ENCODE peak calls at places on chromosome 19, in eight cellular contexts. One of them, this sample, is unnamed. For H3K27me3, the result is how much of the 10 kb centered on the place peaks cover.

GRCh38 chr19:34428549-34429285 is 536 bp downstream of the UBA2 start:
- DNase-seq in tibial nerve: peak
- DNase-seq in K562: peak
- DNase-seq in ovary: no peak
- DNase-seq in sigmoid colon: peak
- DNase-seq in stomach: peak
- DNase-seq in transverse colon: peak
- DNase-seq in suprapubic skin: no peak
- DNase-seq in this sample: no peak

GRCh38 chr19:16457195-16457953 is 14.4 kb downstream of the EPS15L1 start:
- DNase-seq in tibial nerve: no peak
- DNase-seq in K562: peak
- DNase-seq in ovary: peak
- DNase-seq in sigmoid colon: peak
- DNase-seq in stomach: peak
- DNase-seq in transverse colon: no peak
- DNase-seq in suprapubic skin: peak
- DNase-seq in this sample: no peak

GRCh38 chr19:12884926-12885748 is 1.9 kb downstream of the KLF1 start:
- DNase-seq in tibial nerve: no peak
- DNase-seq in K562: peak
- DNase-seq in ovary: no peak
- DNase-seq in sigmoid colon: peak
- DNase-seq in stomach: peak
- DNase-seq in transverse colon: peak
- DNase-seq in suprapubic skin: peak
- DNase-seq in this sample: no peak

GRCh38 chr19:19525611-19526380 is 2.9 kb upstream of the YJEFN3 start:
- DNase-seq in tibial nerve: no peak
- DNase-seq in K562: no peak
- DNase-seq in ovary: no peak
- DNase-seq in sigmoid colon: no peak
- DNase-seq in stomach: no peak
- DNase-seq in transverse colon: no peak
- DNase-seq in suprapubic skin: peak
- DNase-seq in this sample: no peak

GRCh38 chr19:23222998-23223652 is 27.1 kb downstream of the ZNF724 start:
- DNase-seq in tibial nerve: no peak
- DNase-seq in K562: no peak
- DNase-seq in ovary: no peak
- DNase-seq in sigmoid colon: no peak
- DNase-seq in stomach: no peak
- DNase-seq in transverse colon: no peak
- DNase-seq in suprapubic skin: no peak
- DNase-seq in this sample: no peak

GRCh38 chr19:56321981-56322558 is 7.4 kb upstream of the ZSCAN5A start:
- DNase-seq in tibial nerve: no peak
- DNase-seq in K562: no peak
- DNase-seq in ovary: no peak
- DNase-seq in sigmoid colon: no peak
- DNase-seq in stomach: no peak
- DNase-seq in transverse colon: no peak
- DNase-seq in suprapubic skin: no peak
- DNase-seq in this sample: no peak

GRCh38 chr19:33906578-33907335 is 110.1 kb downstream of the KCTD15 start:
- DNase-seq in tibial nerve: no peak
- DNase-seq in K562: no peak
- DNase-seq in ovary: peak
- DNase-seq in sigmoid colon: no peak
- DNase-seq in stomach: no peak
- DNase-seq in transverse colon: no peak
- DNase-seq in suprapubic skin: peak
- DNase-seq in this sample: no peak

GRCh38 chr19:18672606-18673337 is 10.7 kb upstream of the CRTC1 start:
- DNase-seq in tibial nerve: no peak
- DNase-seq in K562: no peak
- DNase-seq in ovary: no peak
- DNase-seq in sigmoid colon: no peak
- DNase-seq in stomach: peak
- DNase-seq in transverse colon: no peak
- DNase-seq in suprapubic skin: no peak
- DNase-seq in this sample: no peak

GRCh38 chr19:16836115-16836905 is 7.1 kb downstream of the SIN3B start:
- DNase-seq in tibial nerve: peak
- DNase-seq in K562: no peak
- DNase-seq in ovary: no peak
- DNase-seq in sigmoid colon: no peak
- DNase-seq in stomach: no peak
- DNase-seq in transverse colon: peak
- DNase-seq in suprapubic skin: no peak
- DNase-seq in this sample: no peak

GRCh38 chr19:2151339-2152229 is at the start of gene AP3D1:
- DNase-seq in tibial nerve: peak
- DNase-seq in K562: peak
- DNase-seq in ovary: peak
- DNase-seq in sigmoid colon: peak
- DNase-seq in stomach: peak
- DNase-seq in transverse colon: peak
- DNase-seq in suprapubic skin: peak
- DNase-seq in this sample: peak

GRCh38 chr19:52200044-52200443 is 10.2 kb downstream of the PPP2R1A start:
- DNase-seq in tibial nerve: peak
- DNase-seq in K562: no peak
- DNase-seq in ovary: no peak
- DNase-seq in sigmoid colon: peak
- DNase-seq in stomach: no peak
- DNase-seq in transverse colon: no peak
- DNase-seq in suprapubic skin: peak
- DNase-seq in this sample: no peak

GRCh38 chr19:46761418-46761831 is 15.2 kb upstream of the STRN4 start:
- DNase-seq in tibial nerve: no peak
- DNase-seq in K562: no peak
- DNase-seq in ovary: no peak
- DNase-seq in sigmoid colon: no peak
- DNase-seq in stomach: no peak
- DNase-seq in transverse colon: no peak
- DNase-seq in suprapubic skin: no peak
- DNase-seq in this sample: no peak

GRCh38 chr19:44580366-44580895 is 32.9 kb upstream of the IGSF23 start:
- DNase-seq in tibial nerve: no peak
- DNase-seq in K562: no peak
- DNase-seq in ovary: no peak
- DNase-seq in sigmoid colon: no peak
- DNase-seq in stomach: no peak
- DNase-seq in transverse colon: peak
- DNase-seq in suprapubic skin: no peak
- DNase-seq in this sample: no peak

GRCh38 chr19:56162258-56162657 is 13.6 kb upstream of the GALP start:
- DNase-seq in tibial nerve: no peak
- DNase-seq in K562: no peak
- DNase-seq in ovary: no peak
- DNase-seq in sigmoid colon: no peak
- DNase-seq in stomach: no peak
- DNase-seq in transverse colon: no peak
- DNase-seq in suprapubic skin: no peak
- DNase-seq in this sample: no peak

GRCh38 chr19:44176590-44176989 is 11.7 kb downstream of the ZNF226 start:
- DNase-seq in tibial nerve: no peak
- DNase-seq in K562: no peak
- DNase-seq in ovary: no peak
- DNase-seq in sigmoid colon: no peak
- DNase-seq in stomach: no peak
- DNase-seq in transverse colon: no peak
- DNase-seq in suprapubic skin: no peak
- DNase-seq in this sample: no peak

GRCh38 chr19:12139885-12140544 is at the start of gene ZNF20:
- DNase-seq in tibial nerve: peak
- DNase-seq in K562: peak
- DNase-seq in ovary: peak
- DNase-seq in sigmoid colon: peak
- DNase-seq in stomach: peak
- DNase-seq in transverse colon: peak
- DNase-seq in suprapubic skin: peak
- DNase-seq in this sample: peak

GRCh38 chr19:45496349-45496953 is 396 bp downstream of the RTN2 start:
- DNase-seq in tibial nerve: no peak
- DNase-seq in K562: peak
- DNase-seq in ovary: no peak
- DNase-seq in sigmoid colon: no peak
- DNase-seq in stomach: no peak
- DNase-seq in transverse colon: no peak
- DNase-seq in suprapubic skin: peak
- DNase-seq in this sample: no peak

GRCh38 chr19:7415163-7415856 is 66.6 kb downstream of the ARHGEF18 start:
- DNase-seq in tibial nerve: no peak
- DNase-seq in K562: peak
- DNase-seq in ovary: peak
- DNase-seq in sigmoid colon: no peak
- DNase-seq in stomach: peak
- DNase-seq in transverse colon: no peak
- DNase-seq in suprapubic skin: no peak
- DNase-seq in this sample: no peak

GRCh38 chr19:5028229-5028886 is 59.4 kb downstream of the KDM4B start:
- DNase-seq in tibial nerve: no peak
- DNase-seq in K562: no peak
- DNase-seq in ovary: no peak
- DNase-seq in sigmoid colon: no peak
- DNase-seq in stomach: no peak
- DNase-seq in transverse colon: no peak
- DNase-seq in suprapubic skin: no peak
- DNase-seq in this sample: no peak

GRCh38 chr19:50673118-50673517 is 23.9 kb downstream of the C19orf81 start:
- DNase-seq in tibial nerve: no peak
- DNase-seq in K562: no peak
- DNase-seq in ovary: no peak
- DNase-seq in sigmoid colon: no peak
- DNase-seq in stomach: no peak
- DNase-seq in transverse colon: no peak
- DNase-seq in suprapubic skin: no peak
- DNase-seq in this sample: no peak

GRCh38 chr19:10076535-10076934 is 9.6 kb upstream of the SHFL start:
- DNase-seq in tibial nerve: no peak
- DNase-seq in K562: no peak
- DNase-seq in ovary: no peak
- DNase-seq in sigmoid colon: no peak
- DNase-seq in stomach: no peak
- DNase-seq in transverse colon: no peak
- DNase-seq in suprapubic skin: no peak
- DNase-seq in this sample: no peak
- H3K27me3 ChIP-seq in tibial nerve: under half
- H3K27me3 ChIP-seq in K562: under half
- H3K27me3 ChIP-seq in ovary: under half
- H3K27me3 ChIP-seq in sigmoid colon: under half
- H3K27me3 ChIP-seq in stomach: under half
- H3K27me3 ChIP-seq in transverse colon: under half
- H3K27me3 ChIP-seq in suprapubic skin: under half
- H3K27me3 ChIP-seq in this sample: under half

GRCh38 chr19:54207908-54208783 is 7.5 kb downstream of the RPS9 start:
- DNase-seq in tibial nerve: peak
- DNase-seq in K562: peak
- DNase-seq in ovary: peak
- DNase-seq in sigmoid colon: peak
- DNase-seq in stomach: peak
- DNase-seq in transverse colon: peak
- DNase-seq in suprapubic skin: peak
- DNase-seq in this sample: peak
- TF ChIP-seq EP300 in tibial nerve: peak
- TF ChIP-seq EP300 in K562: peak
- TF ChIP-seq EP300 in ovary: peak
- TF ChIP-seq EP300 in sigmoid colon: no peak
- TF ChIP-seq EP300 in stomach: no peak
- TF ChIP-seq EP300 in transverse colon: peak
- TF ChIP-seq EP300 in suprapubic skin: no peak
- TF ChIP-seq EP300 in this sample: peak

DNA sequence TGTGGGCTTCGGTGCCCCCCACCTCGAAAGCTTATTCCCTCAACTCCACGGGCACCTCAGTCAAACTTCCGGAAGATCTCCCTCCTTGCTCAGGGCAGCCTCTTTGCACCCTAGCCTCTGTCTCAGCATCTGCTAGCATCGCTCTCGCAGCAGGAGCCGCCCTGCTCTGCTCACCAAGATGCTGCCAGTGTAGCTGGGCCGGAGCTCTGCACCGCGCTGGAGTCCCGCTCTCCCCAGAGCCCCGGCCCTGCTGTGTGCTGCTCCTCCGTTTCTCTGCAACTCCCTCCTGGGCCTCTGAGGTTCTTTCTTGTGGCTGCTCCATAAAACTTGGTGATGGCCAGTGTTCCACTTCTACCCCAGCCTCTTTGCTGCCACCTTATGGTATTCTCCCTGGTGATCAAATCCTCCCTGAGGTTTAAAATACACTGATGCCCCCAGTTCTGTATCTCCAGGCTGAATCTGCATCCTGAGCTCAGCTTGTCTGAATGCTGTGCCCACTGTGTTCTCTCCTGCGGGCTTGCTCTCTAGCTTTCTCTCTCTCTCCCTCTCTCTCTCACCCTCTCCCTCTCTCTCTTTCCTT is 198.0 kb downstream of the UQCRFS1 start:
- DNase-seq in tibial nerve: no peak
- DNase-seq in K562: no peak
- DNase-seq in ovary: no peak
- DNase-seq in sigmoid colon: no peak
- DNase-seq in stomach: no peak
- DNase-seq in transverse colon: no peak
- DNase-seq in suprapubic skin: no peak
- DNase-seq in this sample: no peak
- TF ChIP-seq CTCF in tibial nerve: no peak
- TF ChIP-seq CTCF in K562: peak
- TF ChIP-seq CTCF in ovary: no peak
- TF ChIP-seq CTCF in sigmoid colon: no peak
- TF ChIP-seq CTCF in stomach: no peak
- TF ChIP-seq CTCF in transverse colon: no peak
- TF ChIP-seq CTCF in suprapubic skin: no peak
- TF ChIP-seq CTCF in this sample: no peak

GRCh38 chr19:41850381-41850780 is 5.5 kb downstream of the DMRTC2 start:
- DNase-seq in tibial nerve: no peak
- DNase-seq in K562: no peak
- DNase-seq in ovary: no peak
- DNase-seq in sigmoid colon: no peak
- DNase-seq in stomach: no peak
- DNase-seq in transverse colon: no peak
- DNase-seq in suprapubic skin: no peak
- DNase-seq in this sample: no peak
- H3K27me3 ChIP-seq in tibial nerve: under half
- H3K27me3 ChIP-seq in K562: under half
- H3K27me3 ChIP-seq in ovary: under half
- H3K27me3 ChIP-seq in sigmoid colon: under half
- H3K27me3 ChIP-seq in stomach: under half
- H3K27me3 ChIP-seq in transverse colon: under half
- H3K27me3 ChIP-seq in suprapubic skin: under half
- H3K27me3 ChIP-seq in this sample: under half

This sample was measured in esophagus muscularis mucosa.